ENCODE peak calls at places on chromosomes 12 and 14, in six cellular contexts. V, Q, D, T, E and X are unnamed samples.

GRCh38 chr14:29536886-29537511 is 390.6 kb downstream of the PRKD1 start:
- ATAC-seq in V (no peak), Q (no peak), D (no peak), T (no peak), E (no peak), X (no peak)

GRCh38 chr12:27104546-27104945 is 22.2 kb upstream of the C12orf71 start:
- ATAC-seq in V (no peak), Q (no peak), D (no peak), T (no peak), E (no peak), X (no peak)

GRCh38 chr12:57236925-57237652 is 7.6 kb downstream of the SHMT2 start:
- ATAC-seq in V (no peak), Q (no peak), D (peak; percentile 16), T (no peak), E (no peak), X (no peak)

GRCh38 chr14:97021001-97021400 is 223.8 kb downstream of the VRK1 start:
- ATAC-seq in V (peak; percentile 30), Q (no peak), D (peak; percentile 29), T (no peak), E (no peak), X (no peak)

GRCh38 chr12:118682656-118683055 is 298.7 kb upstream of the SRRM4 start:
- ATAC-seq in V (no peak), Q (no peak), D (no peak), T (no peak), E (no peak), X (no peak)

GRCh38 chr12:43336962-43337555 is 214.9 kb downstream of the ADAMTS20 start:
- ATAC-seq in V (no peak), Q (no peak), D (no peak), T (no peak), E (no peak), X (no peak)

GRCh38 chr12:68667896-68668295 is 18.9 kb upstream of the NUP107 start:
- ATAC-seq in V (no peak), Q (no peak), D (no peak), T (no peak), E (no peak), X (no peak)

GRCh38 chr12:131229426-131230339 is 276.0 kb downstream of the ADGRD1 start:
- ATAC-seq in V (no peak), Q (no peak), D (peak; percentile 50), T (no peak), E (no peak), X (peak; percentile 75)

GRCh38 chr12:49661191-49661590 is 37.8 kb downstream of the PRPF40B start:
- ATAC-seq in V (no peak), Q (no peak), D (no peak), T (peak; percentile 86), E (no peak), X (no peak)

GRCh38 chr14:101347893-101348777 is 213.2 kb upstream of the DIO3 start:
- ATAC-seq in V (no peak), Q (no peak), D (no peak), T (no peak), E (no peak), X (no peak)

GRCh38 chr12:132144115-132145071 is at the start of the genes DDX51 and NOC4L:
- ATAC-seq in V (peak; percentile 88), Q (peak; percentile 88), D (peak; percentile 91), T (peak; percentile 97), E (peak; percentile 91), X (peak; percentile 94)

GRCh38 chr12:106120578-106121105 is 18.1 kb downstream of the NUAK1 start:
- ATAC-seq in V (no peak), Q (no peak), D (peak; percentile 60), T (no peak), E (peak; percentile 35), X (peak; percentile 54)

GRCh38 chr12:1305063-1305434 is 289.3 kb downstream of the FBXL14 start:
- ATAC-seq in V (no peak), Q (no peak), D (peak; percentile 76), T (no peak), E (no peak), X (no peak)

GRCh38 chr14:96532632-96533031 is 30.4 kb downstream of the PAPOLA start:
- ATAC-seq in V (no peak), Q (no peak), D (no peak), T (no peak), E (no peak), X (no peak)

GRCh38 chr12:24948452-24948815 is 467 bp downstream of the BCAT1 start:
- ATAC-seq in V (peak; percentile 37), Q (peak; percentile 23), D (peak; percentile 57), T (peak; percentile 52), E (no peak), X (no peak)

GRCh38 chr12:57461326-57461903 is 1.8 kb downstream of the GLI1 start:
- ATAC-seq in V (no peak), Q (peak; percentile 17), D (peak; percentile 32), T (no peak), E (peak; percentile 10), X (peak; percentile 44)

GRCh38 chr12:118136559-118137003 is 657 bp downstream of the PEBP1 start:
- ATAC-seq in V (peak; percentile 24), Q (peak; percentile 46), D (peak; percentile 59), T (peak; percentile 31), E (peak; percentile 51), X (peak; percentile 52)

GRCh38 chr14:73180385-73180805 is 44.1 kb downstream of the PSEN1 start:
- ATAC-seq in V (no peak), Q (peak; percentile 89), D (peak; percentile 78), T (no peak), E (no peak), X (peak; percentile 89)

GRCh38 chr14:91392623-91393303 is 24.9 kb downstream of the CCDC88C start:
- ATAC-seq in V (no peak), Q (no peak), D (no peak), T (no peak), E (no peak), X (no peak)

GRCh38 chr12:112537710-112538396 is 119.1 kb downstream of the PTPN11 start:
- ATAC-seq in V (no peak), Q (no peak), D (no peak), T (no peak), E (no peak), X (no peak)

GRCh38 chr14:21852775-21853174 is 179.2 kb upstream of the OR4E1 start:
- ATAC-seq in V (peak; percentile 38), Q (no peak), D (no peak), T (peak; percentile 52), E (no peak), X (no peak)

GRCh38 chr14:98692832-98693231 is 579.2 kb downstream of the BCL11B start:
- ATAC-seq in V (no peak), Q (no peak), D (no peak), T (peak; percentile 98), E (no peak), X (no peak)

GRCh38 chr12:130826151-130826801 is 12.8 kb downstream of the STX2 start:
- ATAC-seq in V (peak; percentile 95), Q (peak; percentile 67), D (peak; percentile 78), T (peak; percentile 87), E (peak; percentile 75), X (peak; percentile 86)

GRCh38 chr12:27437839-27438238 is 8.7 kb upstream of the SMCO2 start:
- ATAC-seq in V (no peak), Q (no peak), D (no peak), T (no peak), E (no peak), X (no peak)